ENCODE peak calls at places on chromosomes 4 and X, in nine cellular contexts. W, I, Y, Z, X, J, F, T and C are unnamed samples.

GRCh38 chr4:5220028-5220427 is 168.7 kb downstream of the STK32B start:
- DNase-seq in W (no peak), I (no peak), Y (no peak), Z (peak), X (no peak), J (no peak), F (no peak), T (peak), C (no peak)

GRCh38 chrX:101677028-101677427 is 17.4 kb upstream of the ARMCX2 start:
- DNase-seq in W (no peak), I (no peak), Y (no peak), Z (no peak), X (no peak), J (no peak), F (no peak), T (no peak), C (peak)

GRCh38 chr4:100898844-100899243 is 381.0 kb upstream of the EMCN start:
- DNase-seq in W (no peak), I (no peak), Y (no peak), Z (no peak), X (no peak), J (no peak), F (no peak), T (no peak), C (no peak)

GRCh38 chrX:100659431-100660137 is 15.6 kb downstream of the SRPX2 start:
- DNase-seq in W (no peak), I (no peak), Y (peak), Z (no peak), X (no peak), J (no peak), F (no peak), T (no peak), C (no peak)

GRCh38 chr4:1337376-1337831 is 9.6 kb upstream of the UVSSA start:
- DNase-seq in W (peak), I (no peak), Y (no peak), Z (no peak), X (no peak), J (no peak), F (no peak), T (no peak), C (no peak)

GRCh38 chrX:318739-319578 is at the start of gene GTPBP6:
- DNase-seq in W (peak), I (peak), Y (peak), Z (peak), X (peak), J (peak), F (peak), T (peak), C (peak)

GRCh38 chr4:169096221-169096620 is 86.2 kb upstream of the CBR4 start:
- DNase-seq in W (no peak), I (no peak), Y (no peak), Z (no peak), X (no peak), J (no peak), F (no peak), T (no peak), C (no peak)

GRCh38 chr4:61400446-61400845 is 200.3 kb downstream of the ADGRL3 start:
- DNase-seq in W (no peak), I (no peak), Y (no peak), Z (no peak), X (no peak), J (no peak), F (no peak), T (no peak), C (no peak)

GRCh38 chr4:41785665-41786064 is 37.1 kb upstream of the PHOX2B start:
- DNase-seq in W (no peak), I (no peak), Y (no peak), Z (no peak), X (no peak), J (no peak), F (no peak), T (no peak), C (no peak)

GRCh38 chrX:131861088-131861787 is 161.9 kb upstream of the STK26 start:
- DNase-seq in W (no peak), I (no peak), Y (no peak), Z (no peak), X (no peak), J (no peak), F (no peak), T (no peak), C (no peak)

GRCh38 chr4:19987746-19988145 is 264.0 kb upstream of the SLIT2 start:
- DNase-seq in W (peak), I (no peak), Y (no peak), Z (no peak), X (no peak), J (no peak), F (no peak), T (no peak), C (no peak)

GRCh38 chr4:1398686-1399507 is 7.3 kb downstream of the NKX1-1 start:
- DNase-seq in W (no peak), I (no peak), Y (no peak), Z (no peak), X (peak), J (no peak), F (peak), T (no peak), C (no peak)

GRCh38 chr4:139144911-139145551 is 32.0 kb downstream of the ELF2 start:
- DNase-seq in W (no peak), I (peak), Y (peak), Z (no peak), X (no peak), J (no peak), F (no peak), T (no peak), C (no peak)

GRCh38 chr4:185138161-185138560 is 4.9 kb upstream of the SLC25A4 start:
- DNase-seq in W (no peak), I (no peak), Y (no peak), Z (no peak), X (no peak), J (no peak), F (no peak), T (no peak), C (no peak)
- TF ChIP-seq CTCF in W (no peak), I (no peak), Y (no peak), Z (no peak), X (no peak), J (no peak), F (no peak), T (no peak), C (no peak)

DNA sequence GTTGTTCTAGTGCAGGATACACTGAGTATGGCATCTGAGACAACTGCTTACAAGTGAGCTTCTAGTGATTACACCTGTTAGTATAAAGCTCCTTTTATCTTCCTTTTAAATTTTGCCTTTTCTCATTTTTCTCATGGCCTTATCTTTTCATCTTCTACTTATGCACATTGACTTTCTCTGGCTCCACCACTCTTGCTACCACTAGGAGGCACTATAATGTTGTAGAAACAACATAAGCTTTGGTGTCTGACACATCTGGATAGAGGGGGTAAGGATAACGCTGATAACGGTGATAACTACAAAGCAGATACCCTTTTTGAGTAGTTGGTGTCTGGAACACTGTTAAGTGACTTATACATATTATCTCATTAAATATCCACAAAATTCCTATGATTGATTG is 187.4 kb upstream of the TEX13C start:
- DNase-seq in W (peak), I (no peak), Y (no peak), Z (no peak), X (no peak), J (peak), F (no peak), T (peak), C (no peak)
- TF ChIP-seq CTCF in W (peak), I (no peak), Y (no peak), Z (peak), X (no peak), J (peak), F (peak), T (peak), C (peak)

GRCh38 chr4:75051431-75051830 is 118.5 kb downstream of the PARM1 start:
- DNase-seq in W (no peak), I (no peak), Y (no peak), Z (no peak), X (no peak), J (no peak), F (no peak), T (no peak), C (no peak)

GRCh38 chr4:75042601-75043208 is 109.8 kb downstream of the PARM1 start:
- DNase-seq in W (no peak), I (no peak), Y (peak), Z (no peak), X (no peak), J (no peak), F (no peak), T (no peak), C (no peak)

GRCh38 chr4:75046641-75047040 is 113.7 kb downstream of the PARM1 start:
- DNase-seq in W (no peak), I (no peak), Y (no peak), Z (no peak), X (no peak), J (no peak), F (no peak), T (no peak), C (no peak)

GRCh38 chr4:75046226-75046625 is 113.3 kb downstream of the PARM1 start:
- DNase-seq in W (no peak), I (no peak), Y (no peak), Z (no peak), X (no peak), J (no peak), F (no peak), T (no peak), C (no peak)

DNA sequence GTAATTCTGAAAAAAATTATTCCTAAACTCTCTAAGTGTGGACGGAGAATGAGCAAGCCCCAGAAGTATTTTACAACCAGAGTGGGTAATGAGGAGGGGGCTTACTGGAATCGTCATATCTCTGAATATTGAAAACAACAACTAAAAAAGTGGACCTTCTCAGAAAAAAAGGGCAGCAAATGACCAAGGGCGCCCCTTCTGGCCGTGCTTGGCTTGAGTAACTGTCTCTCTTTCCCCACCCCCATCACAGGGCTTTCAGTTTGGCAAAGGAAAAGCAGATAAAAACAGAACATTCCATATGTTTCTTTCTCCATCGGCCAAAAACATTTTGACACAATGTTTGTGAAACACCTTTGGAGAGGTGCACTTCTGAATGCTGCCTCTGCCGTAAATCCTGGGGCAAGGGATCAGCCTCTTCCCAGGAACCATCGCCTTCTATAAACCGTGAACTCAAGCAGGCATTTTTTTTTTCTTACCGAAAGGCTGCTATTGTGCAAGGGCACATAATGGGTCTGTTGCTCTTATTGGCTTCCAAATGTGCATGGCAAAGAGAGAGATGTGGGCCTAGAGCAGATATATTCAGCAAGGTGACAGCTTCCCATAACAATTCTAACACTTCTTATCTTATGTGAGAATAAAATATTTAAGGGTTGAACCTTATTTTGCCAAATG is 115.4 kb downstream of the PARM1 start:
- DNase-seq in W (no peak), I (no peak), Y (no peak), Z (no peak), X (no peak), J (peak), F (no peak), T (no peak), C (no peak)
- TF ChIP-seq CTCF in W (peak), I (no peak), Y (no peak), Z (peak), X (no peak), J (no peak), F (no peak), T (peak), C (no peak)

GRCh38 chrX:42090395-42090794 is 167.0 kb upstream of the CASK start:
- DNase-seq in W (no peak), I (no peak), Y (no peak), Z (no peak), X (no peak), J (no peak), F (no peak), T (no peak), C (no peak)

GRCh38 chrX:42085836-42086235 is 162.5 kb upstream of the CASK start:
- DNase-seq in W (no peak), I (no peak), Y (peak), Z (no peak), X (no peak), J (no peak), F (no peak), T (no peak), C (no peak)

GRCh38 chrX:42089014-42089413 is 165.7 kb upstream of the CASK start:
- DNase-seq in W (no peak), I (no peak), Y (no peak), Z (no peak), X (no peak), J (no peak), F (no peak), T (no peak), C (no peak)

GRCh38 chrX:42093756-42094155 is 170.4 kb upstream of the CASK start:
- DNase-seq in W (peak), I (no peak), Y (no peak), Z (no peak), X (no peak), J (no peak), F (no peak), T (no peak), C (no peak)

GRCh38 chrX:42087960-42088359 is 164.6 kb upstream of the CASK start:
- DNase-seq in W (no peak), I (no peak), Y (no peak), Z (no peak), X (no peak), J (no peak), F (no peak), T (no peak), C (no peak)
- TF ChIP-seq CTCF in W (peak), I (no peak), Y (no peak), Z (no peak), X (no peak), J (no peak), F (no peak), T (no peak), C (no peak)

DNA sequence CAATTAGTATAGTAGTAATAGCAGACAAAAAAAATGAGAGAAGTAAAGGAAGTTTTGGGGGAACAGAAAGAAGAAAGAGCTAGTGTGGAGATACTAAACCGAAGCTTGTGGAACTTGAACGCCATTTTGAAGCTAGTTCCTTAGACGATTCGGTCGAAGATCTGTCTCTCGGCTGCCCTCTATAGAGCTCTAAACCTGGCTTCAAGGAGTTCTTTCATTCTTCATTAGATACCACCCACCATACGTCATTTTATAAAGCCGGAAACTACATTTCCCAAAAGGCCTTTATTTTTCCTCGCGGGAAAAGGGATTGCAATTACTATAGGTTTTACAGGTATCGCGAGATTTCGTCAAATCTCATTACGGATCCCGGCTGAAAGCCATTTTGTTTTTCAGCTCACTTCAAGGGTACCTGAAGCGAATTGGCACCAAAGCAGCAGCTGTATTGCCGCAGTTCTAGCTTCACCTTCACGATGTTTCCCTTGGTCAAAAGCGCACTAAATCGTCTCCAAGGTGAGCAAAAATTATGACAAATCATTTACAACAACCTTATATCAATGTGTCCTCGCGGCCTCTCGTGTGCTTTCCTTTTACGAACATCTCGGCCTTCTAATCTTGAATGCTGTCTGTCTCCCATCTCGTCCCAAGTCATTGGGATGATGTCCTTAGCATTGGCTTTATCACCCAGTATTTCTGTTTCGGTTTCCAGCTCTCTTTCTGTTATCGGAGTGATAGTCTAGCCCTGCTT is at the start of gene COX7B:
- DNase-seq in W (peak), I (no peak), Y (peak), Z (peak), X (peak), J (peak), F (no peak), T (peak), C (peak)
- TF ChIP-seq CTCF in W (peak), I (no peak), Y (no peak), Z (no peak), X (no peak), J (peak), F (peak), T (peak), C (peak)

GRCh38 chr4:118920247-118920646 is 31.6 kb downstream of the SYNPO2 start:
- DNase-seq in W (peak), I (no peak), Y (no peak), Z (no peak), X (peak), J (no peak), F (no peak), T (no peak), C (no peak)
- TF ChIP-seq CTCF in W (no peak), I (no peak), Y (no peak), Z (no peak), X (no peak), J (no peak), F (no peak), T (no peak), C (no peak)

GRCh38 chrX:23871905-23872546 is 35.7 kb downstream of the APOO start:
- DNase-seq in W (no peak), I (no peak), Y (no peak), Z (no peak), X (no peak), J (no peak), F (no peak), T (no peak), C (no peak)
- TF ChIP-seq CTCF in W (no peak), I (no peak), Y (no peak), Z (no peak), X (no peak), J (no peak), F (no peak), T (no peak), C (no peak)

GRCh38 chr4:79598801-79599200 is 190.8 kb upstream of the GK2 start:
- DNase-seq in W (no peak), I (no peak), Y (no peak), Z (no peak), X (peak), J (no peak), F (no peak), T (no peak), C (no peak)

GRCh38 chr4:79603681-79604080 is 195.7 kb upstream of the GK2 start:
- DNase-seq in W (no peak), I (no peak), Y (no peak), Z (no peak), X (no peak), J (no peak), F (no peak), T (no peak), C (no peak)

GRCh38 chr4:79598214-79598613 is 190.2 kb upstream of the GK2 start:
- DNase-seq in W (no peak), I (no peak), Y (no peak), Z (no peak), X (no peak), J (no peak), F (no peak), T (no peak), C (no peak)

GRCh38 chr4:79597266-79597665 is 189.2 kb upstream of the GK2 start:
- DNase-seq in W (peak), I (no peak), Y (no peak), Z (no peak), X (no peak), J (no peak), F (no peak), T (no peak), C (no peak)

DNA sequence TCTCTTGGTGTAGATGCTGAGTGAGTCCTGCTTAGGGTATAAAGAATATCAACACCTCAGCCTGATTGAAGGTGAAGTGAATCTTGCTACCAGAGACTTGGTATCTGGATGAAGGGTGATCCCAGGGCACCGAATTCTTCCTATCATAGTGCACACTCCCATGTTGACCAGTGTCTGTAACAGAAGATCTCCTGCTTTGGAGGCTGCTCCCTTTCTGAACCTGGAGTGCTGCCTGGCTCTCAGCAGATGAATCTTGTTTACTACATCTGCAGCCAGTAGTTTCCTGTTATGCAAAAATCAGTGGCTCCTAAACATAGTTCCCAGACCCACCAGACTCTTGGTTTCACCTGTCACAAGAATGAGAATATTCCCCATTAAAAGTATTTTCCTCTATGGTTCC is 191.7 kb upstream of the GK2 start:
- DNase-seq in W (no peak), I (no peak), Y (no peak), Z (no peak), X (no peak), J (no peak), F (no peak), T (no peak), C (no peak)
- TF ChIP-seq CTCF in W (no peak), I (no peak), Y (no peak), Z (no peak), X (no peak), J (no peak), F (no peak), T (no peak), C (no peak)